ENCODE peak calls at places on chromosomes 5 and 9, in seven cellular contexts. K is stimulated activated CD4-positive, alpha-beta T cell treated with anti-CD3 and anti-CD28 coated beads, Interleukin-4, amount 100 ng/mL, for 4 hours; I is iris pigment epithelial cell; W is stimulated activated CD8-positive, alpha-beta memory T cell treated with anti-CD3 and anti-CD28 coated beads, Interleukin-12 subunit alpha, Interleukin-12 subunit beta, amount 100 ng/mL, for 1 hour; Z is HTR-8/SVneo; V is skeletal muscle cell; C is occipital lobe. L is an unnamed sample.

GRCh38 chr9:35696520-35697215 is 6.9 kb upstream of the TPM2 start:
- DNase-seq in Z (peak), C (peak), W (peak), I (peak), V (no peak), K (peak), L (no peak)

GRCh38 chr9:131598121-131598520 is 52.8 kb downstream of the PRRT1B start:
- DNase-seq in C (no peak), V (no peak), I (no peak), K (no peak), W (no peak), Z (no peak), L (no peak)

GRCh38 chr5:1083823-1084605 is 27.8 kb downstream of the SLC12A7 start:
- DNase-seq in Z (no peak), K (no peak), V (no peak), C (no peak), I (no peak), W (no peak), L (no peak)

GRCh38 chr5:27336817-27337216 is 298.4 kb upstream of the CDH9 start:
- DNase-seq in Z (no peak), K (no peak), I (no peak), C (no peak), W (no peak), V (no peak), L (no peak)

GRCh38 chr9:124419832-124420489 is 4.7 kb upstream of the PSMB7 start:
- DNase-seq in Z (no peak), I (no peak), V (no peak), W (no peak), C (no peak), K (no peak), L (no peak)

GRCh38 chr5:178505639-178506407 is 84.4 kb downstream of the COL23A1 start:
- DNase-seq in I (no peak), V (no peak), K (no peak), Z (no peak), W (no peak), C (no peak), L (no peak)

GRCh38 chr5:174608631-174609097 is 115.7 kb upstream of the MSX2 start:
- DNase-seq in C (peak), V (no peak), Z (peak), I (no peak), W (no peak), K (no peak), L (no peak)

GRCh38 chr5:175305251-175305650 is 138.7 kb downstream of the DRD1 start:
- DNase-seq in V (no peak), C (no peak), I (no peak), Z (no peak), K (no peak), W (no peak), L (no peak)

GRCh38 chr5:10689391-10690081 is 71.5 kb downstream of the DAP start:
- DNase-seq in Z (peak), C (no peak), I (peak), K (no peak), V (no peak), W (no peak), L (no peak)

GRCh38 chr5:10985091-10985490 is 224.1 kb upstream of the DAP start:
- DNase-seq in K (no peak), V (no peak), Z (no peak), I (no peak), C (no peak), W (no peak), L (no peak)

GRCh38 chr5:14286007-14286406 is 142.9 kb downstream of the TRIO start:
- DNase-seq in C (no peak), K (no peak), V (no peak), W (no peak), I (peak), Z (no peak), L (no peak)

GRCh38 chr5:172504736-172505402 is 50.5 kb upstream of the SH3PXD2B start:
- DNase-seq in I (no peak), K (no peak), C (no peak), W (no peak), V (peak), Z (no peak), L (no peak)

GRCh38 chr9:122031806-122032205 is 61.3 kb downstream of the TTLL11 start:
- DNase-seq in C (no peak), W (no peak), Z (no peak), V (no peak), I (no peak), K (no peak), L (no peak)

GRCh38 chr5:43121565-43122484 is 1.1 kb downstream of the ZNF131 start:
- DNase-seq in K (no peak), W (no peak), V (peak), Z (peak), C (no peak), I (peak), L (peak)

GRCh38 chr5:88674262-88675158 is 208.5 kb downstream of the MEF2C start:
- DNase-seq in I (no peak), K (no peak), C (peak), Z (no peak), W (no peak), V (no peak), L (no peak)

L was measured in non-pigmented ciliary epithelial cell.